ENCODE peak calls at places on chromosomes 7 and 10, in four cellular contexts. E is thyroid gland, A is lower lobe of right lung, I is H7. D is an unnamed sample.

GRCh38 chr10:44017483-44018145 is 367.3 kb downstream of the CXCL12 start:
- DNase-seq in I (no peak), E (no peak), A (no peak), D (no peak)

GRCh38 chr7:17681965-17682364 is 258.3 kb downstream of the SNX13 start:
- DNase-seq in I (no peak), E (no peak), A (no peak), D (no peak)

GRCh38 chr7:17580861-17581260 is 282.4 kb downstream of the AHR start:
- DNase-seq in I (no peak), A (no peak), E (no peak), D (no peak)

GRCh38 chr10:126247454-126247975 is 140.8 kb downstream of the ADAM12 start:
- DNase-seq in I (no peak), E (peak; percentile 69), A (peak; percentile 65), D (no peak)

GRCh38 chr10:79068203-79068561 is 584 bp upstream of the ZMIZ1 start:
- DNase-seq in E (no peak), I (peak; percentile 88), A (no peak), D (peak; percentile 87)

GRCh38 chr7:142100634-142101033 is 10.9 kb upstream of the MGAM2 start:
- DNase-seq in I (no peak), E (no peak), A (no peak), D (no peak)

GRCh38 chr7:23347007-23347681 is 48.0 kb downstream of the MALSU1 start:
- DNase-seq in I (no peak), A (no peak), E (no peak), D (no peak)

GRCh38 chr7:2716906-2717292 is 28.9 kb downstream of the AMZ1 start:
- DNase-seq in I (peak; percentile 46), A (no peak), E (no peak), D (no peak)

GRCh38 chr7:128014864-128015263 is 16.4 kb downstream of the LRRC4 start:
- DNase-seq in A (no peak), I (no peak), E (no peak), D (no peak)

GRCh38 chr7:40571796-40572195 is 437.0 kb downstream of the SUGCT start:
- DNase-seq in A (no peak), E (no peak), I (peak; percentile 4), D (no peak)

GRCh38 chr7:657565-658119 is 68.9 kb upstream of the DNAAF5 start:
- DNase-seq in I (no peak), E (no peak), A (no peak), D (no peak)

DNA sequence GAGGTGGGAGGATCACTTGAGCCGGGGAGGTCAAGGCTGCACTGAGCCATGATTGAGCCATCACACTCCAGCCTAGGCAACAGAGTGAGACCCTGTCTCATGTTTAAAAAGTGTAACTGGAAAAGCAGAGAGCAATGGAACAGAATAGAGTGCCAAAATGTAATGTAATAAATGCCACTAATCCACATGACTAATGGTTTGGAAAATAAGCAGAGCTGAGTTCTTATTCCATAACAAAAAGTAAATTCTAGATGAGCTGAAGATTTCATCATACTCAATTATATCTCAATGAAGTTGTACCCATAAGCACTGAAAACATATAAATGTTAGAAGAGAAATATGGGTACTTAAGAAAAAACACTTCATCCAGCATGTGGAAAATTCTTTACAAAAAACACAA is 132.6 kb downstream of the USP6NL start:
- DNase-seq in A (no peak), I (no peak), E (no peak), D (no peak)
- H3K36me3 ChIP-seq in A (peaks cover 11% of the 10 kb centered on the region), I (no peaks in the 10 kb centered on the region), E (no peaks in the 10 kb centered on the region), D (peaks cover 72% of the 10 kb centered on the region)

GRCh38 chr10:77983384-77984341 is 45.7 kb downstream of the POLR3A start:
- DNase-seq in A (no peak), E (no peak), I (no peak), D (no peak)

GRCh38 chr10:77979221-77979620 is 50.1 kb downstream of the POLR3A start:
- DNase-seq in A (no peak), I (no peak), E (no peak), D (no peak)

GRCh38 chr10:77977975-77978759 is 51.1 kb downstream of the POLR3A start:
- DNase-seq in I (no peak), E (no peak), A (no peak), D (no peak)

GRCh38 chr10:77984986-77985385 is 44.3 kb downstream of the POLR3A start:
- DNase-seq in A (no peak), E (no peak), I (no peak), D (no peak)

GRCh38 chr10:77981281-77981680 is 48.0 kb downstream of the POLR3A start:
- DNase-seq in E (no peak), I (no peak), A (no peak), D (peak; percentile 47)
- H3K36me3 ChIP-seq in E (peaks cover 59% of the 10 kb centered on the region), I (peaks cover 62% of the 10 kb centered on the region), A (peaks cover 97% of the 10 kb centered on the region), D (peaks cover 95% of the 10 kb centered on the region)

DNA sequence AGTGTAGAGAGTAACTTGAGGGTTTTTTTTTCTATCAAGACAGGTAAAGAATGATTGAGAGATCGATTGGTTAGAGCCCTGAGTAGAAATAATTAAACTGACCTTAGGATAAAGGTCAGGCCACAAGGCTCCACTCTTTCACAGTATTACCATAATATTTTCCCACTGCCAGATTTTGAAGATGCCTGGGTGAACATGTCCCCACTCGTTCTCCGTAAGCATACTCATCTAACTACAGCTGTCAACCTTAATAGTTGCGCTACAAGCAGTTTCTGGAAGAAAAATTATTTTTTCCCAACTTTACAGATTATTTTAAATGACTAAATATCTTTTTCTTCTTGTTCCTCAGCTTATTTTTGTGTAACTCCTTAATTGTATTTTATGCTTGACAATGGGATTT is 203.2 kb upstream of the LRGUK start:
- DNase-seq in A (no peak), I (no peak), E (no peak), D (no peak)
- H3K36me3 ChIP-seq in A (no peaks in the 10 kb centered on the region), I (no peaks in the 10 kb centered on the region), E (no peaks in the 10 kb centered on the region), D (peaks cover 7% of the 10 kb centered on the region)

GRCh38 chr10:68280750-68281149 is 48.8 kb upstream of the ATOH7 start:
- DNase-seq in A (no peak), I (no peak), E (no peak), D (no peak)

GRCh38 chr10:68288680-68289079 is 43.2 kb upstream of the HNRNPH3 start:
- DNase-seq in A (no peak), E (no peak), I (no peak), D (no peak)

GRCh38 chr10:68284007-68284406 is 47.9 kb upstream of the HNRNPH3 start:
- DNase-seq in E (no peak), I (no peak), A (no peak), D (no peak)

GRCh38 chr10:68284597-68284996 is 47.3 kb upstream of the HNRNPH3 start:
- DNase-seq in A (no peak), I (no peak), E (no peak), D (no peak)
- H3K36me3 ChIP-seq in A (no peaks in the 10 kb centered on the region), I (no peaks in the 10 kb centered on the region), E (no peaks in the 10 kb centered on the region), D (no peaks in the 10 kb centered on the region)

GRCh38 chr10:26503911-26504310 is 65.8 kb downstream of the APBB1IP start:
- DNase-seq in I (peak; percentile 52), A (no peak), E (no peak), D (no peak)
- H3K36me3 ChIP-seq in I (no peaks in the 10 kb centered on the region), A (peaks cover 36% of the 10 kb centered on the region), E (no peaks in the 10 kb centered on the region), D (no peaks in the 10 kb centered on the region)

DNA sequence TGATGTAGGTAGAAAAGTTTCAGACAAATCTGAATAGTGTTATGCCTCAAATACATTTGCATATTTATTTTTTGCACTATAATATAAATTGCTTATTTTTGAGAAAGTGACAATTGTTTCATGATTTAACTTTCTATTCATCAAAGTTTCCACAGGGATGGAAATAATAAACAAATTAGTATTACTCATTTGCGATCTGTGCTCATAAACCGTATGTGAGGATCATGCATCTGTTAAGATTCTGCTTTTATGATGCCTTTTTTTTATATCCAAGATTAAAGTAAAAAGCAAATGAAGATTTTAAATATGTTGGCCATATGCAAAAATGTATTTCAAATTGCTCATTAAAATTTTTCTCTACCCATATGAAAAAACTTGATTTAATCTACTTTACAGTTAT is 45.2 kb upstream of the CAV2 start:
- DNase-seq in A (no peak), I (no peak), E (no peak), D (no peak)
- H3K36me3 ChIP-seq in A (no peaks in the 10 kb centered on the region), I (no peaks in the 10 kb centered on the region), E (no peaks in the 10 kb centered on the region), D (no peaks in the 10 kb centered on the region)

DNA sequence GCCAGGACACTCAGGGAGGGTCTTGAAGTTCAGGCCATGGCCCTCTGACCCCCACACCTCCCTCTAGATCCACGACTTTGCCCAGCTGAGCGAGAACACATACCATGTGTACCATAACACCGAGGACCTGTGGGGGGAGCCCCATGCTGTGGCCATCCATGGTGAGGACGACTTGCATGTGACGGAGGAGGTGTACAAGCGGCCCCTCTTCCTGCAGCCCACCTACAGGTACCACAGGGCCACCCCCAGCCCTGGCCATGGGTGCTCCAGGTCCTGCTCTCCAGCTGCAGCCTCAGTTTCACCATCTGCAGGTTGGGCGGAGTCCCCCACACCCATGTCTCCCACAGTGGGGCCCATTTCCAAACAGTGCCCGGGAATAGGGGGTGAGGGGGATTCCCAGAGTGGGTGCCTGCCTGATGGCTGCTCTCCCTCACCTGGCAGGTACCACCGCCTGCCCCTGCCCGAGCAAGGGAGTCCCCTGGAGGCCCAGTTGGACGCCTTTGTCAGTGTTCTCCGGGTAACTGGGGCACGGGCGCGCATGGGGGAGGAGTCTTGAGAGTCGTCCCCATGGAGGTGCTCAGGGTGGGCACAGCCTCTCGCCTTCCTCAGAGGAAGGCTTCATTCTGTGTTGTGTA is 54.1 kb downstream of the PALD1 start:
- DNase-seq in I (peak; percentile 46), A (no peak), E (no peak), D (no peak)
- H3K36me3 ChIP-seq in I (peaks cover 1% of the 10 kb centered on the region), A (peaks cover 27% of the 10 kb centered on the region), E (no peaks in the 10 kb centered on the region), D (peaks cover 53% of the 10 kb centered on the region)

GRCh38 chr10:5458425-5458824 is 40.9 kb downstream of the CALML5 start:
- DNase-seq in A (no peak), I (no peak), E (no peak), D (no peak)
- H3K36me3 ChIP-seq in A (peaks cover 50% of the 10 kb centered on the region), I (peaks cover 26% of the 10 kb centered on the region), E (peaks cover 22% of the 10 kb centered on the region), D (peaks cover 2% of the 10 kb centered on the region)

GRCh38 chr10:22389856-22390589 is 44.7 kb downstream of the SPAG6 start:
- DNase-seq in E (no peak), A (no peak), I (no peak), D (no peak)
- H3K36me3 ChIP-seq in E (no peaks in the 10 kb centered on the region), A (no peaks in the 10 kb centered on the region), I (no peaks in the 10 kb centered on the region), D (no peaks in the 10 kb centered on the region)

D was measured in spleen.